ENCODE peak calls at places on chromosome 9, in five cellular contexts. One of them, this sample, is unnamed.

GRCh38 chr9:133058550-133059320 is 3.0 kb upstream of the CEL start:
- DNase-seq in breast epithelium: no peak
- DNase-seq in upper lobe of right lung: no peak
- DNase-seq in omental fat pad: no peak
- DNase-seq in WTC11: no peak
- DNase-seq in this sample: no peak

GRCh38 chr9:107465467-107466451 is 23.8 kb downstream of the KLF4 start:
- DNase-seq in omental fat pad: peak; percentile 43
- DNase-seq in WTC11: peak; percentile 79
- DNase-seq in breast epithelium: peak; percentile 67
- DNase-seq in upper lobe of right lung: peak; percentile 86
- DNase-seq in this sample: peak; percentile 50

GRCh38 chr9:6764570-6765334 is 7.0 kb downstream of the KDM4C start:
- DNase-seq in WTC11: no peak
- DNase-seq in upper lobe of right lung: no peak
- DNase-seq in breast epithelium: no peak
- DNase-seq in omental fat pad: no peak
- DNase-seq in this sample: no peak

GRCh38 chr9:68704804-68705635 is at the start of gene PIP5K1B:
- DNase-seq in WTC11: peak; percentile 83
- DNase-seq in omental fat pad: no peak
- DNase-seq in breast epithelium: peak; percentile 74
- DNase-seq in upper lobe of right lung: peak; percentile 93
- DNase-seq in this sample: peak; percentile 76

GRCh38 chr9:10366171-10366779 is 246.5 kb downstream of the PTPRD start:
- DNase-seq in WTC11: no peak
- DNase-seq in omental fat pad: no peak
- DNase-seq in upper lobe of right lung: no peak
- DNase-seq in breast epithelium: no peak
- DNase-seq in this sample: no peak

GRCh38 chr9:38687992-38688391 is 31.9 kb downstream of the FAM240B start:
- DNase-seq in WTC11: no peak
- DNase-seq in breast epithelium: no peak
- DNase-seq in omental fat pad: no peak
- DNase-seq in upper lobe of right lung: no peak
- DNase-seq in this sample: no peak

GRCh38 chr9:96015876-96016686 is 140.6 kb downstream of the ERCC6L2 start:
- DNase-seq in WTC11: no peak
- DNase-seq in upper lobe of right lung: no peak
- DNase-seq in breast epithelium: no peak
- DNase-seq in omental fat pad: no peak
- DNase-seq in this sample: no peak

GRCh38 chr9:72509053-72509452 is 12.4 kb upstream of the TMC1 start:
- DNase-seq in WTC11: no peak
- DNase-seq in upper lobe of right lung: no peak
- DNase-seq in breast epithelium: no peak
- DNase-seq in omental fat pad: no peak
- DNase-seq in this sample: no peak

GRCh38 chr9:472676-473075 is 258.0 kb downstream of the DOCK8 start:
- DNase-seq in breast epithelium: no peak
- DNase-seq in upper lobe of right lung: no peak
- DNase-seq in omental fat pad: no peak
- DNase-seq in WTC11: no peak
- DNase-seq in this sample: no peak

GRCh38 chr9:969310-969692 is 7.2 kb upstream of the DMRT3 start:
- DNase-seq in upper lobe of right lung: no peak
- DNase-seq in WTC11: no peak
- DNase-seq in omental fat pad: no peak
- DNase-seq in breast epithelium: no peak
- DNase-seq in this sample: no peak

GRCh38 chr9:74519419-74519818 is 22.3 kb downstream of the RORB start:
- DNase-seq in upper lobe of right lung: no peak
- DNase-seq in omental fat pad: no peak
- DNase-seq in WTC11: no peak
- DNase-seq in breast epithelium: no peak
- DNase-seq in this sample: no peak

GRCh38 chr9:36023260-36024048 is 13.3 kb upstream of the RECK start:
- DNase-seq in WTC11: peak; percentile 78
- DNase-seq in omental fat pad: no peak
- DNase-seq in breast epithelium: peak; percentile 66
- DNase-seq in upper lobe of right lung: peak; percentile 69
- DNase-seq in this sample: peak; percentile 44

GRCh38 chr9:127628644-127629467 is 16.8 kb downstream of the STXBP1 start:
- DNase-seq in WTC11: no peak
- DNase-seq in upper lobe of right lung: peak; percentile 46
- DNase-seq in breast epithelium: no peak
- DNase-seq in omental fat pad: no peak
- DNase-seq in this sample: no peak

GRCh38 chr9:127627494-127627855 is 15.4 kb downstream of the STXBP1 start:
- DNase-seq in breast epithelium: no peak
- DNase-seq in upper lobe of right lung: no peak
- DNase-seq in WTC11: no peak
- DNase-seq in omental fat pad: no peak
- DNase-seq in this sample: no peak

GRCh38 chr9:127626752-127627493 is 14.8 kb downstream of the STXBP1 start:
- DNase-seq in breast epithelium: no peak
- DNase-seq in omental fat pad: no peak
- DNase-seq in upper lobe of right lung: no peak
- DNase-seq in WTC11: no peak
- DNase-seq in this sample: no peak

GRCh38 chr9:127633216-127633615 is 21.1 kb downstream of the STXBP1 start:
- DNase-seq in omental fat pad: no peak
- DNase-seq in breast epithelium: no peak
- DNase-seq in upper lobe of right lung: peak; percentile 41
- DNase-seq in WTC11: no peak
- DNase-seq in this sample: no peak

DNA sequence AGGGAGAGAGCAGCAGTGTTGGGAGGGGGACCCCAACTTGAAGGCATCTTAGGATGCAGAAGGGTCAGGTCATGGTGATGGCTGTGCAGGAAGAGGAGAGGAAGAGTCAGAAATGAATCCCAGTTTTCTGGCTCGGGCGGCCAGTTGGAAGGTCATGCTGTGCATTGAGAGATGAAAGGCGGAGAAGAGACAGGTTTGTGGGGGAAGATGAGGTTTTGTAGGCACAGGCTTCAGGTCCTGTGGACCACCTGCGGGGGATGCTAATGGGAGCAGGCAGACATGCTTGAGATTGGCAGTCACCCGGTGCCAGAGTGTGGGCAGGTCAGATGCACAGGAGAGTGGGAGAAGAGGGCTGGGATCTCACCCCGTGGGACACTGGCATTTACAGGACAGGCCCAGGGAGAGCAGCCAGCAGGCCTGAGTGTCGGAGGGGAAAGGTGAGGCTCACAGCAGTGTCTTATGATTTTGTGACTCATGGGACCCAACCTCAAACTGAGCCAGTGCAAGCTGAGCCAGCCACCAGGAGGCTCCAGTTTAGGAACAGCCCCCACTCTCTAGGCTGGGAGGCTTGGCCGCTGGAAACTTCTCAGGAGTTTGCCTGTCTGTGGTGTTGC is 17.5 kb downstream of the STXBP1 start:
- DNase-seq in breast epithelium: no peak
- DNase-seq in upper lobe of right lung: peak; percentile 38
- DNase-seq in omental fat pad: no peak
- DNase-seq in WTC11: peak; percentile 32
- DNase-seq in this sample: no peak
- TF ChIP-seq CTCF in breast epithelium: no peak
- TF ChIP-seq CTCF in upper lobe of right lung: peak; percentile 6
- TF ChIP-seq CTCF in omental fat pad: no peak
- TF ChIP-seq CTCF in WTC11: no peak
- TF ChIP-seq CTCF in this sample: no peak

GRCh38 chr9:129567842-129568559 is 52.9 kb downstream of the C9orf50 start:
- DNase-seq in breast epithelium: no peak
- DNase-seq in WTC11: no peak
- DNase-seq in upper lobe of right lung: peak; percentile 73
- DNase-seq in omental fat pad: no peak
- DNase-seq in this sample: no peak
- TF ChIP-seq CTCF in breast epithelium: no peak
- TF ChIP-seq CTCF in WTC11: no peak
- TF ChIP-seq CTCF in upper lobe of right lung: no peak
- TF ChIP-seq CTCF in omental fat pad: no peak
- TF ChIP-seq CTCF in this sample: no peak

GRCh38 chr9:131872702-131873101 is 132.8 kb upstream of the RAPGEF1 start:
- DNase-seq in omental fat pad: no peak
- DNase-seq in breast epithelium: no peak
- DNase-seq in WTC11: no peak
- DNase-seq in upper lobe of right lung: peak; percentile 49
- DNase-seq in this sample: no peak

GRCh38 chr9:131873891-131874440 is 134.1 kb upstream of the RAPGEF1 start:
- DNase-seq in omental fat pad: no peak
- DNase-seq in upper lobe of right lung: peak; percentile 51
- DNase-seq in breast epithelium: no peak
- DNase-seq in WTC11: no peak
- DNase-seq in this sample: no peak

GRCh38 chr9:131873361-131873760 is 133.5 kb upstream of the RAPGEF1 start:
- DNase-seq in WTC11: no peak
- DNase-seq in upper lobe of right lung: peak; percentile 25
- DNase-seq in omental fat pad: no peak
- DNase-seq in breast epithelium: no peak
- DNase-seq in this sample: no peak

GRCh38 chr9:131870156-131870555 is 130.3 kb upstream of the RAPGEF1 start:
- DNase-seq in omental fat pad: no peak
- DNase-seq in breast epithelium: no peak
- DNase-seq in upper lobe of right lung: no peak
- DNase-seq in WTC11: no peak
- DNase-seq in this sample: no peak

DNA sequence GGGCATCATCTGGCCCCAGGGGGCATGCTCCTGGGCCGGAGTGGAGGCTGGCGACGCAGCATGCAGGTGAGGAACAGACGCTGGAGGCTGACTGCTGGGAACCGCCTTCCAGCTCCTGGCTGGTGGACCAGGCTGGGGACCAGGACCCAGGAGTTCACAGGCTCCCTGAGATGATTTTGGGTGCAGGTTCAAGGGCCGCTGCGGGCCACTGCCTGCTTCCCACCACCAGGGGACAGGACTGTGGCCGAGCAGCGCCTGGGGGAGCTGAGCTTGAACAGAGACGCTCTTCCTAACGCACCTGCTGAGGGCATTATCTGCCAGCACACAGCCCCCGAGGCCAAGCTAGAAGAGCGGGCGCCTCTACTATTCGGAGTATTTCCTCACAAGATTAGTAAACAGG is 132.1 kb upstream of the RAPGEF1 start:
- DNase-seq in upper lobe of right lung: peak; percentile 57
- DNase-seq in WTC11: peak; percentile 62
- DNase-seq in breast epithelium: no peak
- DNase-seq in omental fat pad: no peak
- DNase-seq in this sample: no peak
- TF ChIP-seq CTCF in upper lobe of right lung: no peak
- TF ChIP-seq CTCF in WTC11: peak; percentile 48
- TF ChIP-seq CTCF in breast epithelium: no peak
- TF ChIP-seq CTCF in omental fat pad: no peak
- TF ChIP-seq CTCF in this sample: no peak

GRCh38 chr9:23638837-23639426 is 187.1 kb downstream of the ELAVL2 start:
- DNase-seq in breast epithelium: no peak
- DNase-seq in upper lobe of right lung: no peak
- DNase-seq in omental fat pad: no peak
- DNase-seq in WTC11: no peak
- DNase-seq in this sample: no peak

GRCh38 chr9:23644326-23644725 is 181.7 kb downstream of the ELAVL2 start:
- DNase-seq in upper lobe of right lung: no peak
- DNase-seq in breast epithelium: no peak
- DNase-seq in omental fat pad: no peak
- DNase-seq in WTC11: no peak
- DNase-seq in this sample: no peak

GRCh38 chr9:23648651-23649050 is 177.4 kb downstream of the ELAVL2 start:
- DNase-seq in breast epithelium: no peak
- DNase-seq in WTC11: no peak
- DNase-seq in upper lobe of right lung: no peak
- DNase-seq in omental fat pad: no peak
- DNase-seq in this sample: no peak

GRCh38 chr9:23644906-23645305 is 181.1 kb downstream of the ELAVL2 start:
- DNase-seq in omental fat pad: no peak
- DNase-seq in breast epithelium: no peak
- DNase-seq in upper lobe of right lung: no peak
- DNase-seq in WTC11: no peak
- DNase-seq in this sample: no peak

GRCh38 chr9:23643656-23644258 is 182.3 kb downstream of the ELAVL2 start:
- DNase-seq in breast epithelium: no peak
- DNase-seq in upper lobe of right lung: no peak
- DNase-seq in omental fat pad: no peak
- DNase-seq in WTC11: no peak
- DNase-seq in this sample: no peak
- TF ChIP-seq CTCF in breast epithelium: no peak
- TF ChIP-seq CTCF in upper lobe of right lung: no peak
- TF ChIP-seq CTCF in omental fat pad: no peak
- TF ChIP-seq CTCF in WTC11: no peak
- TF ChIP-seq CTCF in this sample: no peak

GRCh38 chr9:83231039-83231438 is 168.1 kb upstream of the RASEF start:
- DNase-seq in upper lobe of right lung: no peak
- DNase-seq in breast epithelium: no peak
- DNase-seq in WTC11: no peak
- DNase-seq in omental fat pad: no peak
- DNase-seq in this sample: no peak
- TF ChIP-seq CTCF in upper lobe of right lung: peak; percentile 55
- TF ChIP-seq CTCF in breast epithelium: no peak
- TF ChIP-seq CTCF in WTC11: no peak
- TF ChIP-seq CTCF in omental fat pad: no peak
- TF ChIP-seq CTCF in this sample: no peak

GRCh38 chr9:121946465-121946864 is 146.6 kb downstream of the TTLL11 start:
- DNase-seq in upper lobe of right lung: no peak
- DNase-seq in omental fat pad: no peak
- DNase-seq in WTC11: no peak
- DNase-seq in breast epithelium: no peak
- DNase-seq in this sample: no peak

GRCh38 chr9:121944741-121945191 is 148.3 kb downstream of the TTLL11 start:
- DNase-seq in breast epithelium: no peak
- DNase-seq in omental fat pad: no peak
- DNase-seq in upper lobe of right lung: no peak
- DNase-seq in WTC11: no peak
- DNase-seq in this sample: no peak

GRCh38 chr9:121945281-121945680 is 147.8 kb downstream of the TTLL11 start:
- DNase-seq in WTC11: no peak
- DNase-seq in omental fat pad: no peak
- DNase-seq in breast epithelium: no peak
- DNase-seq in upper lobe of right lung: no peak
- DNase-seq in this sample: no peak

GRCh38 chr9:121947683-121948300 is 145.3 kb downstream of the TTLL11 start:
- DNase-seq in omental fat pad: no peak
- DNase-seq in breast epithelium: no peak
- DNase-seq in WTC11: no peak
- DNase-seq in upper lobe of right lung: no peak
- DNase-seq in this sample: no peak

GRCh38 chr9:121945849-121946248 is 147.3 kb downstream of the TTLL11 start:
- DNase-seq in omental fat pad: no peak
- DNase-seq in breast epithelium: no peak
- DNase-seq in WTC11: no peak
- DNase-seq in upper lobe of right lung: no peak
- DNase-seq in this sample: no peak
- TF ChIP-seq CTCF in omental fat pad: no peak
- TF ChIP-seq CTCF in breast epithelium: no peak
- TF ChIP-seq CTCF in WTC11: no peak
- TF ChIP-seq CTCF in upper lobe of right lung: no peak
- TF ChIP-seq CTCF in this sample: no peak

DNA sequence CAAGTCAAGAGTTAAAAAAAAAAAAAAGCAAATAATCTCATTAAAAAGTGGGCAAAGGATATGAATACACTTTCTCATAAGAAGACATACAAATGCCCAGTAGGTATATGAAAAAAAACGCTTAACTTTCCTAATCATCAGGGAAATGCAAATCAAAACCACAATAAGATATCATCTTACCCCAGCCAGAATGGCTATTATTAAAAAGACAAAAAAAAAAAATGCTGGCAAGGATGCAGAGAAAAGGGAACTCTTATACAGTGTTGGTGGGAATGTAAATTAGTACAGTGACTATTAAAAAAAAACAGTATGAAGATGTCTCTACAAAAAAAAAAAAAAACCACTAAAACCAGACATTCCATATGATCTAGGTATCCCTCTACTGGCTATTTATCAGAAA is 79.4 kb downstream of the LPAR1 start:
- DNase-seq in omental fat pad: no peak
- DNase-seq in breast epithelium: no peak
- DNase-seq in upper lobe of right lung: no peak
- DNase-seq in WTC11: no peak
- DNase-seq in this sample: no peak
- TF ChIP-seq CTCF in omental fat pad: no peak
- TF ChIP-seq CTCF in breast epithelium: no peak
- TF ChIP-seq CTCF in upper lobe of right lung: no peak
- TF ChIP-seq CTCF in WTC11: no peak
- TF ChIP-seq CTCF in this sample: no peak